ENCODE peak calls at places on chromosomes 3 and 15, in four cellular contexts. S is T-helper 1 cell, H is GM20000, Z is ovary. B is an unnamed sample.
A peak's percentile ranks its signal among the peaks of the same experiment; 100 is the strongest.

GRCh38 chr3:31793821-31794220 is 187.2 kb downstream of the OSBPL10 start:
- DNase-seq in S (no peak), H (no peak), Z (no peak), B (no peak)

GRCh38 chr3:107629556-107629955 is 106.8 kb downstream of the BBX start:
- DNase-seq in S (no peak), H (no peak), Z (no peak), B (no peak)

GRCh38 chr3:99662838-99663570 is 24.6 kb downstream of the COL8A1 start:
- DNase-seq in S (no peak), H (no peak), Z (no peak), B (no peak)

GRCh38 chr15:58293622-58294550 is 137.9 kb upstream of the LIPC start:
- DNase-seq in S (no peak), H (no peak), Z (no peak), B (no peak)

GRCh38 chr15:74214324-74215021 is 11.9 kb upstream of the STRA6 start:
- DNase-seq in S (no peak), H (no peak), Z (no peak), B (no peak)

GRCh38 chr15:78811124-78811824 is at the start of gene ADAMTS7:
- DNase-seq in S (peak; percentile 35), H (peak; percentile 98), Z (peak; percentile 88), B (peak; percentile 95)

GRCh38 chr3:195071011-195071728 is 199.8 kb downstream of the XXYLT1 start:
- DNase-seq in S (no peak), H (no peak), Z (no peak), B (no peak)

GRCh38 chr15:101500865-101501551 is 11.5 kb upstream of the PCSK6 start:
- DNase-seq in S (peak; percentile 41), H (peak; percentile 7), Z (no peak), B (peak; percentile 12)

GRCh38 chr3:129123314-129124060 is 1.9 kb upstream of the RAB43 start:
- DNase-seq in S (no peak), H (peak; percentile 37), Z (no peak), B (no peak)

GRCh38 chr15:98708191-98708590 is 59.9 kb downstream of the IGF1R start:
- DNase-seq in S (no peak), H (no peak), Z (no peak), B (no peak)

GRCh38 chr3:95120921-95121320 is 1058.1 kb downstream of the NSUN3 start:
- DNase-seq in S (no peak), H (no peak), Z (no peak), B (no peak)

GRCh38 chr15:100525894-100526512 is 2.7 kb downstream of the CERS3 start:
- DNase-seq in S (no peak), H (no peak), Z (peak; percentile 41), B (no peak)

GRCh38 chr3:100120022-100120421 is 5.7 kb upstream of the FILIP1L start:
- DNase-seq in S (no peak), H (no peak), Z (no peak), B (no peak)

GRCh38 chr3:136464502-136464901 is 214.4 kb downstream of the PCCB start:
- DNase-seq in S (no peak), H (no peak), Z (no peak), B (no peak)

GRCh38 chr3:168511428-168512014 is 415.8 kb upstream of the GOLIM4 start:
- DNase-seq in S (no peak), H (peak; percentile 7), Z (no peak), B (no peak)

GRCh38 chr3:89314454-89314853 is 207.0 kb downstream of the EPHA3 start:
- DNase-seq in S (no peak), H (no peak), Z (no peak), B (no peak)

GRCh38 chr15:75532413-75533250 is 46.5 kb downstream of the PTPN9 start:
- DNase-seq in S (no peak), H (no peak), Z (peak; percentile 48), B (no peak)

GRCh38 chr15:74631935-74632560 is 16.4 kb downstream of the CLK3 start:
- DNase-seq in S (peak; percentile 58), H (peak; percentile 79), Z (peak; percentile 65), B (peak; percentile 86)

GRCh38 chr3:138640537-138640936 is 32.0 kb downstream of the FAIM start:
- DNase-seq in S (no peak), H (no peak), Z (no peak), B (no peak)

GRCh38 chr3:184848934-184849333 is 37.0 kb downstream of the VPS8 start:
- DNase-seq in S (no peak), H (no peak), Z (no peak), B (no peak)

GRCh38 chr3:25428950-25429349 is 887 bp downstream of the RARB start:
- DNase-seq in S (no peak), H (no peak), Z (no peak), B (no peak)

GRCh38 chr3:61371123-61371522 is 119.9 kb upstream of the FHIT start:
- DNase-seq in S (peak; percentile 4), H (peak; percentile 42), Z (no peak), B (peak; percentile 26)

GRCh38 chr3:134325722-134326121 is 48.5 kb downstream of the AMOTL2 start:
- DNase-seq in S (no peak), H (no peak), Z (no peak), B (no peak)

GRCh38 chr15:89964555-89964954 is 36.6 kb upstream of the ZNF710 start:
- DNase-seq in S (no peak), H (no peak), Z (no peak), B (no peak)

GRCh38 chr15:57950381-57950946 is 115.0 kb downstream of the ALDH1A2 start:
- DNase-seq in S (no peak), H (no peak), Z (no peak), B (no peak)

GRCh38 chr15:89885611-89886010 is 8.2 kb downstream of the AP3S2 start:
- DNase-seq in S (no peak), H (no peak), Z (no peak), B (no peak)

GRCh38 chr3:69309810-69310209 is 76.1 kb downstream of the FRMD4B start:
- DNase-seq in S (peak; percentile 13), H (no peak), Z (no peak), B (no peak)

GRCh38 chr3:171916888-171917287 is 73.7 kb downstream of the TMEM212 start:
- DNase-seq in S (no peak), H (no peak), Z (no peak), B (no peak)

GRCh38 chr3:23629181-23629893 is 176.4 kb upstream of the UBE2E1 start:
- DNase-seq in S (no peak), H (no peak), Z (no peak), B (no peak)

GRCh38 chr3:169964176-169964575 is 2.4 kb upstream of the SEC62 start:
- DNase-seq in S (no peak), H (no peak), Z (no peak), B (no peak)

GRCh38 chr3:53570086-53570485 is 75.7 kb downstream of the CACNA1D start:
- DNase-seq in S (no peak), H (no peak), Z (no peak), B (no peak)

GRCh38 chr3:191356586-191357439 is 26.5 kb upstream of the UTS2B start:
- DNase-seq in S (no peak), H (no peak), Z (peak; percentile 24), B (no peak)

GRCh38 chr15:64898406-64898805 is 13.3 kb upstream of the ANKDD1A start:
- DNase-seq in S (no peak), H (no peak), Z (no peak), B (no peak)

B was measured in GM13976.